ENCODE peak calls at places on chromosomes 7 and 10, in five cellular contexts. K is suprapubic skin, O is NCI-H2227 treated with DMSO at 0.1 percent for 48 hours, V is GM12878, J is cardiac muscle cell. Z is an unnamed sample.

GRCh38 chr7:4131043-4131442 is 551.1 kb upstream of the FOXK1 start:
- DNase-seq in O (no peak), K (no peak), V (no peak), J (no peak), Z (no peak)

GRCh38 chr7:77199008-77199966 is at the start of gene FGL2:
- DNase-seq in V (no peak), K (peak; percentile 82), J (peak; percentile 33), O (peak; percentile 57), Z (peak; percentile 57)

GRCh38 chr7:39754326-39755120 is 131.2 kb downstream of the RALA start:
- DNase-seq in J (no peak), O (peak; percentile 18), K (no peak), V (no peak), Z (no peak)

GRCh38 chr10:124001391-124002260 is 91.8 kb downstream of the CHST15 start:
- DNase-seq in J (no peak), K (peak; percentile 75), V (no peak), O (no peak), Z (no peak)

GRCh38 chr7:135575296-135575695 is 17.6 kb downstream of the NUP205 start:
- DNase-seq in K (no peak), V (no peak), O (no peak), J (no peak), Z (no peak)

GRCh38 chr7:1025747-1026581 is 18.4 kb upstream of the GPR146 start:
- DNase-seq in J (no peak), K (no peak), O (no peak), V (no peak), Z (no peak)

GRCh38 chr10:68135922-68136718 is 26.8 kb downstream of the MYPN start:
- DNase-seq in K (no peak), V (no peak), O (no peak), J (no peak), Z (no peak)

GRCh38 chr10:4385491-4385890 is 440.5 kb upstream of the AKR1E2 start:
- DNase-seq in O (no peak), V (no peak), K (no peak), J (no peak), Z (no peak)